ENCODE peak calls at places on chromosomes 7 and 10, in four cellular contexts. O is K562, Y is H1, C is HepG2. U is an unnamed sample.

GRCh38 chr10:31757374-31757773 is 171.3 kb downstream of the ARHGAP12 start:
- DNase-seq in O (no peak), Y (no peak), C (no peak), U (no peak)

GRCh38 chr10:2508971-2509605 is 558.3 kb upstream of the PFKP start:
- DNase-seq in O (no peak), Y (no peak), C (no peak), U (no peak)

GRCh38 chr7:7136423-7136822 is 45.9 kb upstream of the C1GALT1 start:
- DNase-seq in O (peak), Y (no peak), C (no peak), U (peak)

GRCh38 chr10:118971876-118972275 is 57.6 kb upstream of the NANOS1 start:
- DNase-seq in O (no peak), Y (no peak), C (no peak), U (no peak)

GRCh38 chr10:46266506-46266985 is 20.3 kb upstream of the ANTXRL start:
- DNase-seq in O (no peak), Y (no peak), C (no peak), U (no peak)

GRCh38 chr7:71173955-71174354 is 42.0 kb downstream of the GALNT17 start:
- DNase-seq in O (peak), Y (no peak), C (no peak), U (no peak)

GRCh38 chr7:111145472-111145871 is 54.5 kb downstream of the LRRN3 start:
- DNase-seq in O (no peak), Y (no peak), C (no peak), U (no peak)

GRCh38 chr7:122518488-122518887 is 180.4 kb downstream of the RNF133 start:
- DNase-seq in O (no peak), Y (no peak), C (no peak), U (no peak)

GRCh38 chr10:11611248-11612003 is at the start of gene USP6NL:
- DNase-seq in O (peak), Y (peak), C (peak), U (peak)

GRCh38 chr7:75716992-75717626 is 21.6 kb downstream of the HIP1 start:
- DNase-seq in O (no peak), Y (no peak), C (peak), U (peak)

GRCh38 chr7:44791278-44792219 is 4.9 kb upstream of the PPIA start:
- DNase-seq in O (no peak), Y (no peak), C (peak), U (no peak)

GRCh38 chr10:133511907-133512528 is 15.1 kb upstream of the CYP2E1 start:
- DNase-seq in O (no peak), Y (no peak), C (no peak), U (no peak)

GRCh38 chr7:118186491-118186890 is 2.5 kb downstream of the LSM8 start:
- DNase-seq in O (peak), Y (no peak), C (no peak), U (no peak)

GRCh38 chr7:150801242-150801945 is 825 bp downstream of the TMEM176A start:
- DNase-seq in O (no peak), Y (no peak), C (no peak), U (no peak)

GRCh38 chr7:121428857-121429489 is 32.9 kb upstream of the FAM3C start:
- DNase-seq in O (no peak), Y (no peak), C (no peak), U (no peak)

GRCh38 chr10:73332379-73332778 is 26.3 kb downstream of the CFAP70 start:
- DNase-seq in O (no peak), Y (no peak), C (no peak), U (no peak)

GRCh38 chr7:71271203-71271602 is 139.3 kb downstream of the GALNT17 start:
- DNase-seq in O (no peak), Y (no peak), C (no peak), U (no peak)

GRCh38 chr7:33152087-33152486 is 22.7 kb downstream of the BBS9 start:
- DNase-seq in O (no peak), Y (no peak), C (no peak), U (no peak)

GRCh38 chr10:63766766-63767505 is 245.7 kb downstream of the REEP3 start:
- DNase-seq in O (no peak), Y (no peak), C (peak), U (peak)

GRCh38 chr7:137999496-138000080 is 2.3 kb downstream of the CREB3L2 start:
- DNase-seq in O (no peak), Y (no peak), C (no peak), U (peak)

GRCh38 chr10:130805635-130806030 is 505.9 kb downstream of the TCERG1L start:
- DNase-seq in O (no peak), Y (no peak), C (no peak), U (no peak)

GRCh38 chr10:86937502-86938154 is 19.8 kb downstream of the MMRN2 start:
- DNase-seq in O (no peak), Y (no peak), C (no peak), U (no peak)

GRCh38 chr7:49099587-49100326 is 175.4 kb downstream of the CDC14C start:
- DNase-seq in O (no peak), Y (no peak), C (no peak), U (no peak)

GRCh38 chr7:134470864-134471263 is 12.0 kb upstream of the AKR1B1 start:
- DNase-seq in O (peak), Y (no peak), C (peak), U (no peak)

GRCh38 chr10:79191951-79192676 is 123.3 kb downstream of the ZMIZ1 start:
- DNase-seq in O (no peak), Y (no peak), C (no peak), U (no peak)

GRCh38 chr10:87845624-87846377 is 17.5 kb downstream of the KLLN start:
- DNase-seq in O (no peak), Y (no peak), C (no peak), U (no peak)

GRCh38 chr7:32785365-32785764 is 106.2 kb downstream of the KBTBD2 start:
- DNase-seq in O (peak), Y (no peak), C (no peak), U (peak)

GRCh38 chr10:102796407-102797176 is 40.6 kb downstream of the CYP17A1 start:
- DNase-seq in O (peak), Y (no peak), C (no peak), U (peak)

GRCh38 chr7:2015251-2015871 is 217.4 kb downstream of the MAD1L1 start:
- DNase-seq in O (no peak), Y (no peak), C (no peak), U (no peak)

GRCh38 chr7:69436944-69437343 is 161.3 kb upstream of the AUTS2 start:
- DNase-seq in O (no peak), Y (no peak), C (no peak), U (no peak)

GRCh38 chr10:79246606-79247275 is 100.5 kb upstream of the PPIF start:
- DNase-seq in O (no peak), Y (no peak), C (no peak), U (peak)

GRCh38 chr7:42035205-42035604 is 201.8 kb downstream of the GLI3 start:
- DNase-seq in O (no peak), Y (no peak), C (no peak), U (no peak)

GRCh38 chr7:1055084-1055450 is 10.7 kb downstream of the GPR146 start:
- DNase-seq in O (peak), Y (no peak), C (no peak), U (peak)

GRCh38 chr7:66505531-66506451 is 122.9 kb upstream of the KCTD7 start:
- DNase-seq in O (no peak), Y (no peak), C (no peak), U (peak)

GRCh38 chr7:17830206-17830605 is 110.1 kb downstream of the SNX13 start:
- DNase-seq in O (no peak), Y (no peak), C (no peak), U (no peak)

GRCh38 chr7:157905740-157906461 is 569.1 kb downstream of the DNAJB6 start:
- DNase-seq in O (peak), Y (peak), C (no peak), U (no peak)

GRCh38 chr7:92634924-92635519 is 44.8 kb upstream of the FAM133B start:
- DNase-seq in O (peak), Y (no peak), C (peak), U (peak)

GRCh38 chr7:24908757-24909156 is 71.2 kb downstream of the OSBPL3 start:
- DNase-seq in O (no peak), Y (no peak), C (no peak), U (no peak)

GRCh38 chr10:61390841-61391240 is 62.3 kb downstream of the TMEM26 start:
- DNase-seq in O (no peak), Y (no peak), C (no peak), U (no peak)
- TF ChIP-seq JUN in O (no peak), Y (no peak), C (no peak), U (no peak)

GRCh38 chr10:110008518-110009339 is 945 bp downstream of the ADD3 start:
- DNase-seq in O (peak), Y (no peak), C (peak), U (peak)

GRCh38 chr10:110007701-110008517 is at the start of gene ADD3:
- DNase-seq in O (peak), Y (peak), C (peak), U (peak)

GRCh38 chr10:110006358-110007170 is 1.2 kb upstream of the ADD3 start:
- DNase-seq in O (peak), Y (no peak), C (peak), U (no peak)

GRCh38 chr10:110005716-110006115 is 2.1 kb upstream of the ADD3 start:
- DNase-seq in O (peak), Y (no peak), C (peak), U (no peak)

GRCh38 chr10:110007171-110007700 is 548 bp upstream of the ADD3 start:
- DNase-seq in O (peak), Y (no peak), C (no peak), U (no peak)
- TF ChIP-seq JUN in O (no peak), Y (no peak), C (no peak), U (no peak)

DNA sequence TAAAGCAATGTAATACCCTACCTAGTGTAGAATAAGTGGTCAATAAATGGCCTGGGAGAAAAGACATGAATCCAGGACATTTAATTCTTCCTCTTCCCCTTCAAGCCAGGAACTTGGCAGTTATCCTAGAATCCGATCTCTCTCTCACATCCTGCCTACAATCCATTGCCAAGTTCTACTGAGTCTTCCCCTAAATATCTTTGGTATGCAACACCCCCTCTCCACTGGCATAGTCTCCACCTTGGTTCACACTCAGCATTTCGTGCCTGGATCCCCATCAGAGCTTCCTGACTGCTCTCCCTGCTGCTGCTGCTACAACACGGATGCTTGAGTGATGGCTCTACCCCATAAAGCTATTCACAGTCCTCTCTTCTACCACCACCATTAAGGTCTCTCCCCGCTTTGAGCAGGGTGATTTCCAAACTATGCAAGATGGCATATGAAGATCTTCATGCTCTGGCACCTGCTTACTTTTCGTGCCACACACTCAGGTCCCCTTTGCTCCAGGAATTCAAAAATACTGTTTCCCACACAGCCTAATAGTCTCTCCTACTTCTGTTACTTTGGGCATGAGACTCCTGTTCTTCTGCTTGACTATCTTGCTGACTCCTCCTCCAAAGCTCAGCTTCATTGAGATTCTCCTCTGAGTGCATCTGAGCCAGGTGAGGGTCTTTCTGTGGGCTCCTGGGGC is 4.8 kb downstream of the ANK3 start:
- DNase-seq in O (no peak), Y (no peak), C (no peak), U (peak)
- TF ChIP-seq JUN in O (no peak), Y (no peak), C (no peak), U (peak)

DNA sequence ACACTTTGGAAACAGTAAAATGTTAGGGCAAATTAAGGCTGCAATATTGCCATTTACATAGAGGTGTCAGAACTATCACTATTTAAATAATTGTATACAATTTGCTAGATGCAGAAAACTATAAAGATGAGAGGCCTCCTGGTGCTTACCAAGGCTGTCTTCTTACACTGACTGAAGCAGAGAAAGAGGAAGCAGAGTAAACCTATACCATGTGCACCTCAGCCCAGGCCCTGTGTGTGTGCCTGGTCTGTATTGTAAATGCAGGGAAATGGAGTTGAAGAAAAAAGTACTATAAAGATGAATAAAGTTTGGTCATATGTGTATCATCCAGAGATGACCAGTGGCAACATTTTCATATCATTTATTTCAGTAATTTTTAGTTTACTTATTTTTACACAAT is 29.2 kb downstream of the ELMO1 start:
- DNase-seq in O (no peak), Y (no peak), C (no peak), U (no peak)
- TF ChIP-seq JUN in O (no peak), Y (no peak), C (no peak), U (no peak)

GRCh38 chr7:155524018-155524556 is 22.3 kb downstream of the CNPY1 start:
- DNase-seq in O (no peak), Y (no peak), C (no peak), U (no peak)

GRCh38 chr7:155523168-155523675 is 23.1 kb downstream of the CNPY1 start:
- DNase-seq in O (no peak), Y (no peak), C (no peak), U (no peak)

GRCh38 chr7:155527664-155528063 is 18.7 kb downstream of the CNPY1 start:
- DNase-seq in O (no peak), Y (no peak), C (no peak), U (no peak)

GRCh38 chr7:155529346-155529745 is 17.0 kb downstream of the CNPY1 start:
- DNase-seq in O (no peak), Y (no peak), C (no peak), U (no peak)

DNA sequence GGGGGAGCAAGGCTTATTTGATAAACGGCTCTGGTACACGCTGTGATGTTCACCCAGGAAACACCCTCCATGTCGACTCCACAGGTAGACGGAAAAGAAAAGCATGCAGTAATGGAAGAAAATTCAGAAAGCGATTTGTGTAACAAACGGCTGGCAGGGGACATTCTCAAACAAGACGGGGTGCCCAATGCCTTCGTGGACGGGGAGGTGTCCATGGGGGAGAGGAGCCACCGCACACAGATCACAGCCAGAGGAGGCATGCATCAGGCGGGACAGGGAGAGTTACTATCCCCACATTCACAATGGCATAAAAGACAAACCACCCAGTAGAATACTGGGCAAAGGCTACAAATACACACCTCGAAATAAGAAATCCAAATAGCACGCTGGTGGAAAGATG is 20.1 kb downstream of the CNPY1 start:
- DNase-seq in O (no peak), Y (no peak), C (no peak), U (no peak)
- TF ChIP-seq JUN in O (no peak), Y (no peak), C (no peak), U (no peak)

GRCh38 chr10:71205468-71205867 is 6.9 kb upstream of the UNC5B start:
- DNase-seq in O (no peak), Y (no peak), C (no peak), U (peak)
- TF ChIP-seq JUN in O (no peak), Y (no peak), C (no peak), U (peak)

DNA sequence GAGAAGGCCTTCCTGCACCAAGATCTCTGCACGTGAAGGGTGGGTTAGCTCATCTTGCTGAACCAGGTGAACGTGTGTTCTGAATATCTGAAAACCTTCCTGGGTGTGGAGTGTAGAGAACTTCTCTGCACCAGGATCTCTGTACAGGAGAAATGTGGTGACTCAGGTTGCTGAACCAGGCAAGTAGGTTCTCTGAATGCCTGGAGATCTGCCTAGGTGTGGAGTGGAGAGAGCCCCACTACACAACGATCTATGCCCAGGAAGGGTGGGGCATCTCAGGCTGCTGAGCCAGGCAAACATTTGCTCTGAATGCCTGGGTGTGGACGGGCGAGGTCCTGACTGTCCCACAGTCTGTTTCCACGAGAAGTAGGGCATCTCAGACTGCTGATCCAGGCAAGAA is 1002.3 kb upstream of the KCND2 start:
- DNase-seq in O (no peak), Y (no peak), C (no peak), U (no peak)
- TF ChIP-seq JUN in O (no peak), Y (no peak), C (no peak), U (no peak)

GRCh38 chr10:43623351-43623750 is 17.1 kb downstream of the ZNF485 start:
- DNase-seq in O (peak), Y (no peak), C (no peak), U (peak)
- TF ChIP-seq JUN in O (no peak), Y (no peak), C (no peak), U (no peak)

DNA sequence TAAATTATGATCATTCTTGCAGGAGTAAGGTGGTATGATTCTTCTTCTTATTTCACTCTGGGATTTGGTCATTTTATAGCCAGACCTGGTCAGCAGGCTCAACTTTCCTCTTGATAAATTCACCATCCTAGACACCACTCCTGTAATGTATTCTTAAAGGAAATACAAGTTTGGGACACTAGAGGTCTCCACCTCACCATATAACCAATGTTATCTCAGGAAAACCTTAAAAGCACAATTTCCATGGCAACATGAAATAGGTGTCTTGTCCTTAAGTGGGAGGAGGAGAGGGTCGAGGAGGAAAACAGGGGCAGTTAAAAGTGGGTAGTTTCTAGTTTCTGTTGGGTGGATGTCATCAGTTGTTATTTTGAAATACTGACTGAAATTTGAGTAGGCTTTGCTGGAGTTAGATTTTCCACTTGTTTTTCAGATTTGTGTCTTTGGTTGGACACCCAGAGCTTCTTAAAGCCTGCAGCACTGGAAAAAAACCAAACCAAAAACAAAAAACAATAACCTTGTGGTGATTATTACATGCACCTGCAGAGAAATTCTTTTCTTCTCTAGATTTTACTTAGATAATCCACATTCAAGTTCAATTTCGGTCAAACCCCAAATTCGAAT is 163.1 kb downstream of the PRKCQ start:
- DNase-seq in O (peak), Y (no peak), C (peak), U (peak)
- TF ChIP-seq JUN in O (no peak), Y (no peak), C (no peak), U (no peak)

GRCh38 chr10:114519756-114520288 is 115.5 kb upstream of the AFAP1L2 start:
- DNase-seq in O (no peak), Y (no peak), C (no peak), U (no peak)
- TF ChIP-seq JUN in O (no peak), Y (no peak), C (no peak), U (no peak)

U was measured in endothelial cell of umbilical vein.